ENCODE peak calls at places on chromosomes 7 and 10, in four cellular contexts. J is transverse colon, L is suprapubic skin, I is K562. D is an unnamed sample.

GRCh38 chr7:52925332-52925731 is 110.1 kb upstream of the POM121L12 start:
- DNase-seq in J (no peak), I (no peak), L (no peak), D (no peak)

GRCh38 chr10:75019360-75019759 is 92.1 kb upstream of the SAMD8 start:
- DNase-seq in L (no peak), J (no peak), I (no peak), D (no peak)

GRCh38 chr10:18658301-18658991 is 785 bp upstream of the ARL5B start:
- DNase-seq in J (peak), I (no peak), L (peak), D (no peak)

GRCh38 chr10:68087338-68088029 is 12.4 kb upstream of the HERC4 start:
- DNase-seq in I (no peak), J (no peak), L (no peak), D (no peak)

GRCh38 chr7:150686030-150686626 is 622 bp downstream of the GIMAP2 start:
- DNase-seq in I (no peak), J (no peak), L (no peak), D (no peak)

GRCh38 chr10:132899054-132899750 is 43.2 kb downstream of the CFAP46 start:
- DNase-seq in J (no peak), L (peak), I (no peak), D (no peak)

GRCh38 chr10:43120116-43120947 is 17.9 kb upstream of the CSGALNACT2 start:
- DNase-seq in J (no peak), L (peak), I (no peak), D (no peak)

GRCh38 chr7:70436815-70437350 is 695.1 kb upstream of the GALNT17 start:
- DNase-seq in I (no peak), J (no peak), L (no peak), D (no peak)

GRCh38 chr10:43437141-43437860 is 390 bp downstream of the ZNF487 start:
- DNase-seq in J (no peak), L (no peak), I (no peak), D (peak)

DNA sequence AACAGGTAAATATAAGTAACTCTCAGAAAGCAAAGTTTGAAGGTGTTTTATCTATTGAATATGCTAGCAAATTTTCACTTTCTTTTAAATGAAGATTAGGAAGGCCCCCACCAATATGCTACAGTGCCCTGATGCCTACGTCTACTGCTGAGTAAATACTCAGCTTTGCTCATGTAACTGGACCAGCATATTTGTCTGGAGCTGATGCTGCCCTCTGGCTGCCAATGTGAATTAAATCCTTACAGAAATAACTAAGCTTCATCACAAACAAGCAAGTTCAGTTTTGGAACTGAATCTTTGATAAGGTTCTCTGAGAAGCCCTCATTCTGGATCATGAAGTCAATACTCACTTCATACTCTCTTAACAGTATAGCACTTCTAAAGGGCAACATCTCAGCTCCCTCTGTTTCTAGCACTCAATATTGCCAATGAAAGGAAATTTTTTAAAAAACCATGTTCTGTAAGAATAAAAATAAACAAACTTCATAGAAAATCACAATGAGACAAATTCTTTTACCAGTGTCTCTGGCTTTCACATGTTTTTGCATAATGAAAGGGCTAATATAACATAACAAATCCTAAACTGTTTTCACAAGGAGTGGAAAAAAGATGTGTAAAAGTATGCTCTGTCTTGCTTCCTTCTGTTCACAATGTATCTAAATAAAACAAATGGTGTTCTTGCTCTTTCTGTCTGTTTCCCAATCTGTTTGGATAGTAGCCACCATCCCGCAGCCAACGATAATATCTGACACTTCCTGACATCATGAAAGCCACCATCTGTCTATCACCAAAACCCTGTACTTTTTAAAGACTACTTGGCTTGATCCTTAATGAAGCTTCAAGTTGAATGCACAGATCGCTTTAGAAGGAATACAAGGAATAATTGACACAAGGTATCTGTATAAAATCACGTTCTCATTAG is 246.5 kb downstream of the ETV1 start:
- DNase-seq in I (no peak), J (peak), L (no peak), D (no peak)
- TF ChIP-seq CTCF in I (peak), J (peak), L (no peak), D (peak)

DNA sequence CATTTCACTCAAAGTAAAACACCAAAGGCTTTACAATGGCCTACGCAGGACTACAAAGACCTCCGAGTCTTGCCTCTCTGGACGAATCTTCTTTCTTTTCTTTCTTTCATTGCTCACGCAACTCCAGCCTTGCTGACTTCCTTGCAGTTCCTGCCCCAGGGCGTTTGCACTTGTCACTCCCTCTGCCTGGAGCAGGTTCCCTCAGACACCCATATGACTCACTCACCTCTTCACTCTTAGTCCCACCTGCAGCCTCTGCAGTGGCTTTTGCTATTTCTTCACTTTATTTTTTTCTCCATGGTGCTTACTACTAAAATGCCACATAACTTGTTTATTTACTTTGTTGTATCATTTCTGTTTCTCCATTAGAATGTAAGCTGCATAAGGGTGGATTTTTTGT is 33.1 kb downstream of the GHRHR start:
- DNase-seq in L (no peak), J (no peak), I (no peak), D (no peak)
- TF ChIP-seq POLR2A in L (no peak), J (no peak), I (no peak), D (no peak)

GRCh38 chr7:157691521-157692155 is 354.8 kb downstream of the DNAJB6 start:
- DNase-seq in I (no peak), L (no peak), J (no peak), D (no peak)
- TF ChIP-seq EP300 in I (no peak), L (no peak), J (no peak), D (no peak)

DNA sequence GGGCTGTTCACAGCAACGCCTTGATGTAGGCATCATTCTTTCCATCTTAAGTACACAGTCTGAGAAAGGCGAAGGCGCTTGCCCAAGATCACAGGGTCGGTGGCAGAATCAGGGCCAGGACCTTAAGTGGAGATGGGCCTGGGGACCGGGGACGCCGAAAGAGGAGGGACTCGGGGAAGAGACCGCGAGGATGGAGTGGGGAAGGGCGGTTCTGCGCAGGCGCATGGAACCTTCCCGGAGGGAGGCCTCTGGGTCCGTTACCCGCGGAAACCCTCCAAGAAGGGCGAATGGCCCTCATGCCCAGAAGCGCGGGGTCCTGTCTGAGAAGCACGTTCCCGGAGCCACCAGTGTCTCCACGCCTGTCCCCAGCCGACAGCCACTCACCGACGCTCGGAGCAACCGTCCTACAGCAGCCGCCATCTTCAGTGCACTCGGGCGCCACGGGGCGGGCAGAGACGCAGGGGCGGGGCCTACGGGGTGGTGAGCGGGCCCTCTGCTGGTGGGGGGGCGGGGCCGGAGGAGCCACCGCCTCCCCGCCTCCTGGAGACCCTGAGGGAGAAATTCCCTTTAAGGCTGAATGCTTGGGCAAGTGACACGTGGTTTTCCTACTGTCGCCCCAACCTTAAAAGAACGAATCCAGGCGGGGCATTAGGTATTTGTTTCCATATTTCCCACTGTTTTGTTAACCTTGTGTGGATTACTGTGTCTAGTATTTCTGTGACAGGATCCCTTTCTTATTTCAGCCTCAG is at the start of gene PRDX3:
- DNase-seq in I (peak), L (peak), J (peak), D (peak)
- TF ChIP-seq CTCF in I (no peak), L (no peak), J (peak), D (peak)

GRCh38 chr10:135601-136464 is 578 bp downstream of the ZMYND11 start:
- DNase-seq in I (peak), L (peak), J (peak), D (peak)
- TF ChIP-seq POLR2A in I (peak), L (peak), J (peak), D (no peak)

GRCh38 chr7:148026713-148027112 is 563.9 kb upstream of the C7orf33 start:
- DNase-seq in L (no peak), I (no peak), J (no peak), D (no peak)
- TF ChIP-seq EP300 in L (no peak), I (no peak), J (no peak), D (no peak)

GRCh38 chr10:77715081-77715480 is 77.5 kb upstream of the KCNMA1 start:
- DNase-seq in L (no peak), I (peak), J (no peak), D (peak)
- TF ChIP-seq CTCF in L (no peak), I (peak), J (peak), D (no peak)

GRCh38 chr10:87700031-87700796 is 40.5 kb downstream of the PAPSS2 start:
- DNase-seq in L (no peak), I (no peak), J (no peak), D (no peak)
- TF ChIP-seq POLR2A in L (no peak), I (no peak), J (no peak), D (no peak)

DNA sequence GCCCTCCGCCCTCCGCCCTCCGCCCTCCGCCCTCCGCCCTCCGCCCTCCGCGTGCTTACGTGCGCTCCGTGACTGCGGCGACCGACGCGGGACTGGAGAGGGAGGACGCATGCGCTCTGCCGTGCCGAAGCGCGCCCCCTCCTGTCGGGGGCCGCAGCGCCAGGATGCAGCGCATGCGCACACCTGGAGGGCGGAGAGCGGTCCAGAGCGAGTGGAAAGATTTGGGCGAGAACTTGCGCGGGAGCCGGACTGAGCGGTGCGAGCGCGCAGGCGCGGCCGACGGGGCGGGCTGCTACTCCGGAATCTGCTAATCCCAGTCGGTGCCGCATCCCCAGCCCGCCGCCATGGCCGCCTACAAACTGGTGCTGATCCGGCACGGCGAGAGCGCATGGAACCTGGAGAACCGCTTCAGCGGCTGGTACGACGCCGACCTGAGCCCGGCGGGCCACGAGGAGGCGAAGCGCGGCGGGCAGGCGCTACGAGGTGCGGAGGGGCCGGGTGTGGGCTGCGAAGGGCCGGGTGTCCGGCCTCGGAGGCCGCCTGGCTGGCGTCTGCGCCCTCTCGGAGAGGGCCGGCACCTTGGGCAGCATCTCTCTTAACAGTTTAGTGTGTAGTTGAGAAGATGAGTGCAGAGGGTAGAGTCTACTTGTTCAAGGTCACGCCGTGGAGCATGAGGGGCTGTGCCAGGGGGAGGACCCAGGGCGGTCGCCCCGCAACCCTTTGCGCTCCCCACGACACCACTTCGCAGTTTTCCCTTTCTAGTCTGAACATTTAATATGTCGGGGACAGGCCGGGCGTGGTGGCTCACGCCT is at the start of gene PGAM1:
- DNase-seq in L (peak), I (peak), J (peak), D (peak)
- TF ChIP-seq EP300 in L (no peak), I (no peak), J (no peak), D (no peak)

GRCh38 chr7:23356168-23356567 is 57.0 kb downstream of the MALSU1 start:
- DNase-seq in L (no peak), I (no peak), J (no peak), D (no peak)

GRCh38 chr7:23356726-23357125 is 57.6 kb downstream of the MALSU1 start:
- DNase-seq in I (no peak), L (no peak), J (no peak), D (no peak)

GRCh38 chr7:23353172-23353571 is 54.0 kb downstream of the MALSU1 start:
- DNase-seq in I (no peak), J (no peak), L (no peak), D (no peak)

GRCh38 chr7:23358152-23358674 is 59.1 kb downstream of the MALSU1 start:
- DNase-seq in J (no peak), L (no peak), I (no peak), D (no peak)

DNA sequence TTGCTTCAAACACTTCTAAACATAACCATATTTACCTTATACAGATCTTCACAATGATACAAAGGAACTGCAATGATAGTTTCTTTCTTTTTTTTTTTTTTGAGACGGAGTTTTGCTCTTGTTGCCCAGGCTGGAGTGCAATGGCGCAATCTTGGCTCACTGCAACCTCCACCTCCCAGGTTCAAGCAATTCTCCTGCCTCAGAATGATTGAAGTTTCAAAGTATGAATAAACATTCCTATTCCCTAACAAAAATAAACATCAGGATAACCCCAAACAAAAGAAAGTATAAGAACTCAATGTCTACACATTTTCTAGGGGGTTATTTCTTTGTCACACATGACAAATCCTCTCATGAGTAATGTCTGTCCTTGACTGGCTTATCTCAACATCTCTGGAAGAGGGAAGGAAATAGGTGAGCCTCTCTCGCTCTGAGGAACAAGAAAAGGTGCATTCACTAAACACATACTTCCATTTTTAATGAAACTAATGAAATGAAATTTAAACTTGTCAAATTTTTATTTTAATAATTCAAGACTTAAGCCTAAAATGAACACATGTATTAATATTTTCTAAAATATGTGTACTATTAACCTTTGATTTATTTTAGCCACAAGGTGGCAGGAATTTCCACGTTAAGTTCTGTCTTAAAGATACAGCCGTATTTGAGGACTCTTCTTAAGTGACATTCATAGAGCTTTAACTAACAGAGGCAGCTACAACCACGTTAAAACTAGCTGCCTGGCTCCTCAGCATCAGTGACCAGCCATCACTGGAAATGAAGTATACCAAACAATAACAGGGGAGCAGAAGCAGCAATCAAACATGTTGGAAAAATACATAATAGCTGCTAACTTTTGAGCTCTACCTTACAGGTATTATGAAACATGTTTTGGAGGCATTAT is 58.3 kb downstream of the MALSU1 start:
- DNase-seq in J (no peak), I (peak), L (no peak), D (no peak)
- TF ChIP-seq CTCF in J (no peak), I (peak), L (no peak), D (no peak)